ENCODE peak calls at places on chromosomes 12 and 14, in seven cellular contexts. One of them, this sample, is unnamed.

GRCh38 chr12:52004042-52004648 is 2.6 kb upstream of the TAMALIN start:
- DNase-seq in stimulated activated CD8-positive, alpha-beta memory T cell treated with anti-CD3 and anti-CD28 coated beads, Interleukin-7, amount 100 ng/mL, for 48 hours: no peak
- DNase-seq in left kidney: peak; percentile 77
- DNase-seq in substantia nigra: peak; percentile 46
- DNase-seq in kidney glomerular epithelial cell: peak; percentile 53
- DNase-seq in amygdala: no peak
- DNase-seq in stimulated activated CD4-positive, alpha-beta T cell treated with anti-CD3 and anti-CD28 coated beads, Interleukin-4, amount 100 ng/mL, for 24 hours: no peak
- DNase-seq in this sample: peak; percentile 81

GRCh38 chr14:60861545-60862147 is 119.2 kb downstream of the TRMT5 start:
- DNase-seq in stimulated activated CD8-positive, alpha-beta memory T cell treated with anti-CD3 and anti-CD28 coated beads, Interleukin-7, amount 100 ng/mL, for 48 hours: no peak
- DNase-seq in left kidney: no peak
- DNase-seq in substantia nigra: no peak
- DNase-seq in kidney glomerular epithelial cell: no peak
- DNase-seq in amygdala: no peak
- DNase-seq in stimulated activated CD4-positive, alpha-beta T cell treated with anti-CD3 and anti-CD28 coated beads, Interleukin-4, amount 100 ng/mL, for 24 hours: no peak
- DNase-seq in this sample: no peak

GRCh38 chr12:53949631-53950440 is 4.9 kb upstream of the HOXC12 start:
- DNase-seq in stimulated activated CD8-positive, alpha-beta memory T cell treated with anti-CD3 and anti-CD28 coated beads, Interleukin-7, amount 100 ng/mL, for 48 hours: no peak
- DNase-seq in left kidney: peak; percentile 59
- DNase-seq in substantia nigra: no peak
- DNase-seq in kidney glomerular epithelial cell: no peak
- DNase-seq in amygdala: no peak
- DNase-seq in stimulated activated CD4-positive, alpha-beta T cell treated with anti-CD3 and anti-CD28 coated beads, Interleukin-4, amount 100 ng/mL, for 24 hours: no peak
- DNase-seq in this sample: no peak

GRCh38 chr14:58669556-58670200 is 31.9 kb downstream of the DACT1 start:
- DNase-seq in stimulated activated CD8-positive, alpha-beta memory T cell treated with anti-CD3 and anti-CD28 coated beads, Interleukin-7, amount 100 ng/mL, for 48 hours: no peak
- DNase-seq in left kidney: no peak
- DNase-seq in substantia nigra: no peak
- DNase-seq in kidney glomerular epithelial cell: no peak
- DNase-seq in amygdala: no peak
- DNase-seq in stimulated activated CD4-positive, alpha-beta T cell treated with anti-CD3 and anti-CD28 coated beads, Interleukin-4, amount 100 ng/mL, for 24 hours: no peak
- DNase-seq in this sample: peak; percentile 48

GRCh38 chr12:121649819-121650353 is 19.6 kb downstream of the MORN3 start:
- DNase-seq in stimulated activated CD8-positive, alpha-beta memory T cell treated with anti-CD3 and anti-CD28 coated beads, Interleukin-7, amount 100 ng/mL, for 48 hours: no peak
- DNase-seq in left kidney: no peak
- DNase-seq in substantia nigra: no peak
- DNase-seq in kidney glomerular epithelial cell: no peak
- DNase-seq in amygdala: no peak
- DNase-seq in stimulated activated CD4-positive, alpha-beta T cell treated with anti-CD3 and anti-CD28 coated beads, Interleukin-4, amount 100 ng/mL, for 24 hours: no peak
- DNase-seq in this sample: no peak

GRCh38 chr12:41983394-41983793 is 161.3 kb downstream of the GXYLT1 start:
- DNase-seq in stimulated activated CD8-positive, alpha-beta memory T cell treated with anti-CD3 and anti-CD28 coated beads, Interleukin-7, amount 100 ng/mL, for 48 hours: no peak
- DNase-seq in left kidney: no peak
- DNase-seq in substantia nigra: peak; percentile 1
- DNase-seq in kidney glomerular epithelial cell: no peak
- DNase-seq in amygdala: no peak
- DNase-seq in stimulated activated CD4-positive, alpha-beta T cell treated with anti-CD3 and anti-CD28 coated beads, Interleukin-4, amount 100 ng/mL, for 24 hours: no peak
- DNase-seq in this sample: no peak

GRCh38 chr14:103016071-103016470 is 41.3 kb downstream of the CDC42BPB start:
- DNase-seq in stimulated activated CD8-positive, alpha-beta memory T cell treated with anti-CD3 and anti-CD28 coated beads, Interleukin-7, amount 100 ng/mL, for 48 hours: no peak
- DNase-seq in left kidney: no peak
- DNase-seq in substantia nigra: peak; percentile 30
- DNase-seq in kidney glomerular epithelial cell: no peak
- DNase-seq in amygdala: no peak
- DNase-seq in stimulated activated CD4-positive, alpha-beta T cell treated with anti-CD3 and anti-CD28 coated beads, Interleukin-4, amount 100 ng/mL, for 24 hours: no peak
- DNase-seq in this sample: no peak

GRCh38 chr14:84767434-84767833 is 762.5 kb upstream of the FLRT2 start:
- DNase-seq in stimulated activated CD8-positive, alpha-beta memory T cell treated with anti-CD3 and anti-CD28 coated beads, Interleukin-7, amount 100 ng/mL, for 48 hours: no peak
- DNase-seq in left kidney: no peak
- DNase-seq in substantia nigra: no peak
- DNase-seq in kidney glomerular epithelial cell: no peak
- DNase-seq in amygdala: no peak
- DNase-seq in stimulated activated CD4-positive, alpha-beta T cell treated with anti-CD3 and anti-CD28 coated beads, Interleukin-4, amount 100 ng/mL, for 24 hours: no peak
- DNase-seq in this sample: no peak

GRCh38 chr12:59733200-59733599 is 137.4 kb downstream of the SLC16A7 start:
- DNase-seq in stimulated activated CD8-positive, alpha-beta memory T cell treated with anti-CD3 and anti-CD28 coated beads, Interleukin-7, amount 100 ng/mL, for 48 hours: no peak
- DNase-seq in left kidney: no peak
- DNase-seq in substantia nigra: no peak
- DNase-seq in kidney glomerular epithelial cell: no peak
- DNase-seq in amygdala: no peak
- DNase-seq in stimulated activated CD4-positive, alpha-beta T cell treated with anti-CD3 and anti-CD28 coated beads, Interleukin-4, amount 100 ng/mL, for 24 hours: no peak
- DNase-seq in this sample: no peak

GRCh38 chr12:31618228-31619025 is 27.5 kb upstream of the DENND5B start:
- DNase-seq in stimulated activated CD8-positive, alpha-beta memory T cell treated with anti-CD3 and anti-CD28 coated beads, Interleukin-7, amount 100 ng/mL, for 48 hours: no peak
- DNase-seq in left kidney: no peak
- DNase-seq in substantia nigra: no peak
- DNase-seq in kidney glomerular epithelial cell: no peak
- DNase-seq in amygdala: no peak
- DNase-seq in stimulated activated CD4-positive, alpha-beta T cell treated with anti-CD3 and anti-CD28 coated beads, Interleukin-4, amount 100 ng/mL, for 24 hours: no peak
- DNase-seq in this sample: no peak

GRCh38 chr12:110102255-110102654 is 21.9 kb upstream of the IFT81 start:
- DNase-seq in stimulated activated CD8-positive, alpha-beta memory T cell treated with anti-CD3 and anti-CD28 coated beads, Interleukin-7, amount 100 ng/mL, for 48 hours: peak; percentile 7
- DNase-seq in left kidney: peak; percentile 74
- DNase-seq in substantia nigra: no peak
- DNase-seq in kidney glomerular epithelial cell: peak; percentile 27
- DNase-seq in amygdala: peak; percentile 10
- DNase-seq in stimulated activated CD4-positive, alpha-beta T cell treated with anti-CD3 and anti-CD28 coated beads, Interleukin-4, amount 100 ng/mL, for 24 hours: peak; percentile 47
- DNase-seq in this sample: peak; percentile 95

This sample was measured in NCI-H82.